ENCODE peak calls at places on chromosomes 2 and 18, in four cellular contexts. Y is fibroblast of pulmonary artery, G is A549, H is MM.1S. P is an unnamed sample.

GRCh38 chr2:30031184-30031583 is 109.8 kb upstream of the ALK start:
- DNase-seq in Y (no peak), G (no peak), H (no peak), P (no peak)

GRCh38 chr2:226799976-226800940 is 638 bp upstream of the IRS1 start:
- DNase-seq in Y (peak; percentile 29), G (peak; percentile 75), H (peak; percentile 19), P (peak; percentile 16)

GRCh38 chr2:65537651-65538385 is 105.4 kb upstream of the SPRED2 start:
- DNase-seq in Y (peak; percentile 39), G (no peak), H (no peak), P (no peak)

GRCh38 chr18:10205136-10205535 is 249.3 kb upstream of the APCDD1 start:
- DNase-seq in Y (no peak), G (no peak), H (no peak), P (no peak)

GRCh38 chr2:180655842-180656454 is 324.5 kb upstream of the UBE2E3 start:
- DNase-seq in Y (no peak), G (peak; percentile 9), H (no peak), P (no peak)

GRCh38 chr18:6734746-6735430 is 5.4 kb downstream of the ARHGAP28 start:
- DNase-seq in Y (no peak), G (no peak), H (no peak), P (no peak)

GRCh38 chr2:50529600-50530218 is 502.2 kb downstream of the NRXN1 start:
- DNase-seq in Y (peak; percentile 67), G (peak; percentile 41), H (peak; percentile 63), P (peak; percentile 21)

GRCh38 chr2:223642496-223642895 is 40.3 kb upstream of the SCG2 start:
- DNase-seq in Y (peak; percentile 45), G (no peak), H (no peak), P (no peak)

GRCh38 chr2:16072638-16073290 is 132.4 kb downstream of the MYCN start:
- DNase-seq in Y (no peak), G (no peak), H (no peak), P (no peak)

GRCh38 chr2:148903946-148904345 is 28.9 kb downstream of the KIF5C start:
- DNase-seq in Y (no peak), G (no peak), H (no peak), P (no peak)

GRCh38 chr2:169345507-169346120 is 16.7 kb downstream of the LRP2 start:
- DNase-seq in Y (no peak), G (no peak), H (no peak), P (no peak)

GRCh38 chr2:102606353-102606752 is 13.0 kb upstream of the SLC9A2 start:
- DNase-seq in Y (no peak), G (peak; percentile 39), H (no peak), P (no peak)

GRCh38 chr2:128321784-128322650 is 3.3 kb upstream of the HS6ST1 start:
- DNase-seq in Y (peak; percentile 84), G (peak; percentile 74), H (peak; percentile 82), P (peak; percentile 93)

GRCh38 chr2:96883306-96883705 is 13.4 kb upstream of the SEMA4C start:
- DNase-seq in Y (no peak), G (no peak), H (no peak), P (no peak)

GRCh38 chr2:96882906-96883305 is 13.0 kb upstream of the SEMA4C start:
- DNase-seq in Y (no peak), G (no peak), H (no peak), P (no peak)

GRCh38 chr2:96884299-96885156 is 14.6 kb upstream of the SEMA4C start:
- DNase-seq in Y (no peak), G (no peak), H (no peak), P (no peak)

GRCh38 chr2:96887419-96888081 is 17.7 kb upstream of the SEMA4C start:
- DNase-seq in Y (no peak), G (no peak), H (no peak), P (no peak)

DNA sequence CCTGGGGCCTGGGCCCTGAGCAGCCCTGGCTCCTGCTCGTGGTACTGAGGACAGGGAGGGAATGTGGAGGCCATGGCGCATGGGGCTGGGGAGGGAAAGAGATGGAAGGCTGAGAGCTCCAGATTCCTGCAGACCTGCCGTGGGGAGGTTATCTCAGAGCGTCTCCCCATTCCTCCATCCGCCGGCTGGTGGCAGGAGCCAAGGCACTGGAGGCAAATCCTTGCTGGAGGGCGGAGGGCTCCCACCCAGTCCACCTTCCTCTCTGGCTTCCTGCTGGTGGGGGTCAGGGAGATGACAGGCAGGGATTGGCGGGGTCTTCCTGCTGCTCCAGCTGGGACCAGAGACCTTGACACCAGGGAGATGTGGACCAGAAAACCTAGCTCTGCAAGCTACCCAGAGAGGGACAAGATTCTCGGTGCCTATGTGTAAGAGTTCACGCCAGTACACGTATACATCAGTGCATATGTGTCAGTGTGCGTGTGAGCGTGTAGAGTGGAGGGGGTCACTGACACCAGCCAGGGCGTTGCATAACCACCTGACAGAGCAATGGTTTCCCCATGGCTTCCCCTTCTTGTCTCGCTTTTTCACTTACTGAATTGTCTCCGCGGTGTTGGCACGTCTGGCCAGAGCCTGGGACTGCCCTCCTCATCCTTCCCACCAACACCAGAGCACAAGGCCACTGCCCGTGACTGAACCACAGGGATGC is 15.7 kb upstream of the SEMA4C start:
- DNase-seq in Y (no peak), G (no peak), H (no peak), P (no peak)
- TF ChIP-seq CTCF in Y (no peak), G (no peak), H (no peak), P (no peak)

GRCh38 chr2:39065616-39066015 is 55.2 kb downstream of the SOS1 start:
- DNase-seq in Y (no peak), G (no peak), H (no peak), P (no peak)

GRCh38 chr2:39068290-39068689 is 52.6 kb downstream of the SOS1 start:
- DNase-seq in Y (no peak), G (no peak), H (no peak), P (no peak)

GRCh38 chr2:39069890-39070289 is 51.0 kb downstream of the SOS1 start:
- DNase-seq in Y (no peak), G (no peak), H (no peak), P (no peak)

DNA sequence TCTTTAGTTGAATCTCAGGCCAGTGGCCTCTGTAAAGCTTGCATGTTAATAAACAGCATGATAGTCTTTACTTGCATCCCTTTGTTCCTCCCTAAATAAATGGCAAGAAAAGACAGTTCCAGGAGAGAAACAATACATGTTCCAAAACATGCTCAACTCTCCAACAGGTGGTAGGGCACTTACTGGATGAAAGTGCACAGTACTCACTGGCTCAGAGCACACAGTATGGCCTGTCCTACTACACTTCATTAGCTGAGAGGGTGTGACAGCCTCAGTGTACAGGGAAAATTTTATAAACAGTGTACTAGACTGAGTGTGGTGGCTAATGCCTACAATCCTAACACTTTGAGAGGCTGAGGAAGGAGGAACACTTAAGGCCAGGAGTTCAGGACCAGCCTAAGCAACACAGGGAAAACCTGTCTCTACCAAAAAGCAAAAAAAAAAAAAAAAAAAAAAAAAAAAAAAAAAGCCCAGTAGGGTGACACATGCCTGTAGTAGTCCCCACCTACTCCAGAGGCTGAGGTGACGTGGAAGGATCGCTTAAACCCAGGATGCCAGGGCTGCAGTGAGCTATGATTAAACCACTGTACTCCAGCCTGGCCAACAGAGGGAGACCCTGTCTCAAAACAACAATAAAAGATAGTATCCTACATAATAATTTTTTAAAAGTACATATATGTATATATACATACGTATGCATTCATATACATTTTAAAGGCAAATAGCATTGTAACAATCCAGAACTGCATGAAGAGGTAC is 51.9 kb downstream of the SOS1 start:
- DNase-seq in Y (peak; percentile 3), G (peak; percentile 14), H (no peak), P (no peak)
- TF ChIP-seq CTCF in Y (peak; percentile 11), G (no peak), H (no peak), P (no peak)

GRCh38 chr18:77059294-77059916 is 73.2 kb downstream of the MBP start:
- DNase-seq in Y (peak; percentile 82), G (peak; percentile 80), H (peak; percentile 56), P (no peak)
- TF ChIP-seq CTCF in Y (peak; percentile 49), G (peak; percentile 43), H (peak; percentile 38), P (peak; percentile 32)

DNA sequence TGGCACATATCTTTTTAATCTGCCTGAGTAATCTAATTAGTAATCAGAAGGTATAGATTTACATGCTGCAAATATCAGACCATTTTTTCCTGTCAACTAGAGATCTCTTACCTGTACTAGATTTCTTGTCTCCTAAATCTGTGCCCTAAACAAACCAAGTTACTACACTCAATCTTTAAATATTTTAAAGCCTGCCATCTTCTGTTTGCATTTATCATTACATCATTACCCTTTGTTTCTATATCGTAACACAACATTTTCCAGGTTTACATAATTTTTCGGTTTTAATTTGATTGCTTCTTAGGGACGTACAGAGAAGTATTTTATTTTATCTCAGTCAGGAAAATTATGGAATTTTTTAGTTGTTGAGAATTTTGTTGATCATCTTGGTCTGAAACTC is 25.7 kb downstream of the PSMA8 start:
- DNase-seq in Y (peak; percentile 13), G (no peak), H (peak; percentile 28), P (no peak)
- TF ChIP-seq CTCF in Y (peak; percentile 5), G (peak; percentile 17), H (peak; percentile 48), P (no peak)

DNA sequence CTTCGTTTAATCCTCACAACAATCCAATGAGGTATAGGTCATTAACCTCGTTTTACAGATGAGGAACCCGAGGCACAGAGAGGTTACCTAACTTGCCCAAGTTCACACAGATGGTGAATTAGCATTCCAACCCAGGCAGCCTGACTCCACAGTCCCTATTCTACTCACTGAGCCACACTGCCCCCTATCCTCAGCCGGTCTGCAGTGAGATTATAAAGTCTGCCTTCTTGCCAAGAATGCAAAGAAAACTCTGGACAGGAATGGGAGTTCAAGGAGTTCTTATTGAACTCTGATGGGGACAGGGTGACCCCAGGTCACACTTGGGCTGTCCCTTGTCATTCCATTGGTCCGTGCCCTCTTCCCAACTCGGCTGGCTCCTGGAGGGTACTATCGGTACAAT is 118.1 kb upstream of the MSH6 start:
- DNase-seq in Y (no peak), G (peak; percentile 24), H (no peak), P (no peak)
- TF ChIP-seq CTCF in Y (no peak), G (peak; percentile 22), H (no peak), P (no peak)

GRCh38 chr2:36376992-36377738 is 21.6 kb downstream of the CRIM1 start:
- DNase-seq in Y (no peak), G (peak; percentile 80), H (no peak), P (no peak)
- TF ChIP-seq CTCF in Y (no peak), G (peak; percentile 30), H (no peak), P (no peak)

DNA sequence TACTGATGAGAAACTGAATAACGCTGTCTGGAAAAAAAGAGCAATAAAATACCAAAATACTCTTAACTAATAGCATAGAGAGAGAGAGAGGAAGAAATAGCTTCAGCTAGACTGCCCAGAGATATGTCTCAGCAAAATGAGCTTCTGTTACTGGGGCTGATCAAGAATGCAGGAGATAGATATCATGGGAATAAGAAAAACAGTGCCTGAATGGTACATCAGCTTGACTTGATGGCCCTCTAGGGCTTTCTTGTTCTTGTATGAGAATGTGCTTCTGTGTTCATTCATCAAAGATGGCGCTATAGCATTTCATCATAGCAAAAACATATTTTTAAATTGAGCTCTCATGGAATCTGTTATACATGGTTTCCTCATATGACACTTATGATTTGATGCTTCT is 151.2 kb downstream of the CALCRL start:
- DNase-seq in Y (no peak), G (no peak), H (no peak), P (no peak)
- TF ChIP-seq CTCF in Y (no peak), G (no peak), H (no peak), P (no peak)